ENCODE peak calls at places on chromosomes 13 and 19, in nine cellular contexts. S is OCI-M1; I is stimulated activated CD4-positive, alpha-beta T cell treated with anti-CD3 and anti-CD28 coated beads, Interleukin-15, amount 100 ng/mL, for 1 hour; R is anterior cingulate cortex; N is activated naive CD4-positive, alpha-beta T cell treated with anti-CD3 and anti-CD28 coated beads, Interleukin-2, amount 10 ng/mL, durations not matched to agents 7 days and 5 days; C is GF-D8; V is stimulated activated CD8-positive, alpha-beta memory T cell treated with anti-CD3 and anti-CD28 coated beads, Interleukin-12 subunit alpha, Interleukin-12 subunit beta, amount 100 ng/mL, for 1 hour; J is AG10803; H is PC-3. X is an unnamed sample.

GRCh38 chr13:22111961-22112360 is 441.1 kb downstream of the FGF9 start:
- DNase-seq in S (no peak), C (no peak), H (no peak), J (no peak), R (no peak), V (no peak), N (no peak), I (no peak), X (no peak)

GRCh38 chr19:40150170-40150569 is 41.1 kb upstream of the MAP3K10 start:
- DNase-seq in N (no peak), C (no peak), I (no peak), V (no peak), H (no peak), S (no peak), R (no peak), J (peak; percentile 78), X (no peak)

GRCh38 chr13:71621152-71622124 is 245.6 kb downstream of the DACH1 start:
- DNase-seq in C (no peak), R (no peak), I (no peak), V (no peak), S (no peak), J (no peak), H (no peak), N (no peak), X (no peak)

GRCh38 chr13:26509491-26509890 is 48.0 kb upstream of the WASF3 start:
- DNase-seq in V (no peak), R (no peak), H (no peak), J (no peak), I (no peak), C (no peak), S (no peak), N (no peak), X (no peak)

GRCh38 chr13:26664286-26664685 is 96.3 kb downstream of the GPR12 start:
- DNase-seq in N (no peak), J (no peak), R (no peak), C (no peak), I (no peak), V (no peak), S (no peak), H (no peak), X (no peak)

GRCh38 chr13:38202730-38203129 is 146.9 kb upstream of the UFM1 start:
- DNase-seq in H (peak; percentile 67), V (no peak), N (no peak), I (no peak), C (no peak), R (no peak), J (peak; percentile 42), S (peak; percentile 46), X (no peak)

GRCh38 chr13:30290812-30291436 is 16.4 kb downstream of the KATNAL1 start:
- DNase-seq in N (no peak), V (no peak), J (no peak), H (no peak), R (no peak), I (no peak), C (no peak), S (no peak), X (no peak)

GRCh38 chr13:46354143-46355087 is 32.6 kb downstream of the RUBCNL start:
- DNase-seq in N (no peak), H (peak; percentile 92), V (no peak), I (no peak), R (no peak), C (no peak), S (peak; percentile 61), J (peak; percentile 96), X (no peak)

GRCh38 chr19:39676004-39676403 is 20.3 kb downstream of the LGALS16 start:
- DNase-seq in H (peak; percentile 32), N (no peak), J (no peak), C (no peak), V (no peak), S (peak; percentile 33), I (no peak), R (no peak), X (no peak)

GRCh38 chr13:110227416-110227815 is 79.5 kb downstream of the COL4A1 start:
- DNase-seq in V (no peak), C (no peak), I (no peak), H (no peak), J (no peak), N (no peak), R (no peak), S (no peak), X (no peak)

GRCh38 chr13:62747629-62748028 is 1332.0 kb upstream of the PCDH20 start:
- DNase-seq in R (no peak), V (no peak), C (no peak), N (no peak), S (peak; percentile 65), J (no peak), I (no peak), H (peak; percentile 53), X (no peak)